ENCODE peak calls at places on chromosome 19, in ten cellular contexts. F is stimulated activated CD4-positive, alpha-beta T cell treated with anti-CD3 and anti-CD28 coated beads, Interleukin-1b, Interleukin-23, amount 100 ng/mL, for 4 hours; Q is lower leg skin; L is KBM-7; O is cardiac muscle cell; X is adrenal gland; Z is activated CD4-positive, CD25-positive, alpha-beta regulatory T cell; M is stimulated activated CD8-positive, alpha-beta memory T cell treated with anti-CD3 and anti-CD28 coated beads, Interleukin-15, amount 100 ng/mL, for 4 hours; G is CD8-positive, alpha-beta T cell; Y is dermis blood vessel endothelial cell. T is an unnamed sample.
A peak's percentile ranks its signal among the peaks of the same experiment; 100 is the strongest.

GRCh38 chr19:4967738-4968461 is 1.0 kb upstream of the KDM4B start:
- DNase-seq in Y (no peak), X (no peak), Q (no peak), Z (no peak), G (no peak), L (no peak), O (peak; percentile 64), F (no peak), M (no peak), T (no peak)

GRCh38 chr19:7348587-7349230 is at the start of gene ARHGEF18:
- DNase-seq in Y (no peak), G (peak; percentile 55), O (no peak), M (no peak), Q (no peak), F (peak; percentile 46), Z (peak; percentile 63), X (no peak), L (peak; percentile 92), T (no peak)

GRCh38 chr19:57141699-57142098 is 3.3 kb downstream of the ZIM3 start:
- DNase-seq in Z (no peak), G (no peak), X (no peak), Y (no peak), O (no peak), M (no peak), Q (no peak), L (no peak), F (no peak), T (no peak)

GRCh38 chr19:15508035-15508710 is at the start of gene CYP4F22:
- DNase-seq in X (no peak), O (no peak), G (no peak), Z (no peak), F (peak; percentile 14), M (no peak), Q (no peak), L (no peak), Y (no peak), T (peak; percentile 16)

GRCh38 chr19:11204943-11205349 is 7.6 kb upstream of the KANK2 start:
- DNase-seq in X (peak; percentile 82), Y (no peak), Q (peak; percentile 38), L (no peak), O (no peak), G (no peak), Z (no peak), F (no peak), M (no peak), T (no peak)

GRCh38 chr19:18280247-18281081 is 958 bp downstream of the JUND start:
- DNase-seq in L (peak; percentile 66), G (peak; percentile 82), Y (peak; percentile 79), M (peak; percentile 63), O (peak; percentile 78), Z (peak; percentile 81), F (peak; percentile 74), Q (peak; percentile 71), X (peak; percentile 81), T (peak; percentile 77)

GRCh38 chr19:4454952-4455738 is 2.4 kb downstream of the UBXN6 start:
- DNase-seq in X (peak; percentile 93), Y (no peak), M (no peak), O (peak; percentile 80), Z (no peak), G (no peak), F (no peak), L (no peak), Q (peak; percentile 59), T (no peak)

GRCh38 chr19:30268601-30269000 is 103.6 kb upstream of the ZNF536 start:
- DNase-seq in M (no peak), Q (no peak), O (no peak), Y (no peak), F (no peak), L (no peak), Z (no peak), X (no peak), G (no peak), T (no peak)

GRCh38 chr19:43774103-43774939 is 6.5 kb downstream of the KCNN4 start:
- DNase-seq in O (peak; percentile 69), Y (peak; percentile 87), G (no peak), Z (no peak), X (peak; percentile 83), M (no peak), F (no peak), Q (no peak), L (no peak), T (no peak)

GRCh38 chr19:2731181-2732117 is 8.4 kb downstream of the SLC39A3 start:
- DNase-seq in M (no peak), Z (no peak), X (no peak), L (no peak), Y (no peak), F (no peak), O (no peak), G (no peak), Q (no peak), T (no peak)

GRCh38 chr19:30362156-30362754 is 9.9 kb upstream of the ZNF536 start:
- DNase-seq in G (no peak), F (no peak), X (no peak), Q (no peak), O (no peak), Y (no peak), Z (no peak), L (no peak), M (no peak), T (no peak)